ENCODE peak calls at places on chromosomes 2 and 18, in nine cellular contexts. D, P, Q, Z, F, L, B, W and G are unnamed samples.

GRCh38 chr2:80073134-80073561 is 231.4 kb downstream of the LRRTM1 start:
- DNase-seq in L (peak; percentile 68), B (no peak), D (peak; percentile 57), Q (no peak), W (peak; percentile 83), P (peak; percentile 91), Z (peak; percentile 64), F (no peak), G (peak; percentile 46)

GRCh38 chr2:144523606-144524131 is 3.8 kb upstream of the ZEB2 start:
- DNase-seq in P (peak; percentile 74), F (no peak), Q (no peak), D (no peak), W (peak; percentile 51), B (no peak), L (peak; percentile 74), Z (no peak), G (no peak)

GRCh38 chr2:240920783-240921231 is 14.7 kb downstream of the CROCC2 start:
- DNase-seq in B (no peak), W (no peak), P (no peak), F (peak; percentile 45), Q (peak; percentile 14), D (no peak), Z (no peak), L (no peak), G (peak; percentile 1)

GRCh38 chr2:141728886-141729285 is 401.9 kb downstream of the LRP1B start:
- DNase-seq in Q (no peak), W (no peak), B (no peak), D (no peak), F (no peak), P (no peak), Z (no peak), L (no peak), G (no peak)

GRCh38 chr2:29420999-29421856 is 306.0 kb downstream of the CLIP4 start:
- DNase-seq in P (no peak), D (no peak), B (no peak), Q (no peak), W (no peak), F (no peak), Z (no peak), L (peak; percentile 81), G (peak; percentile 14)

GRCh38 chr2:96267159-96267971 is 1.3 kb downstream of the CIAO1 start:
- DNase-seq in Z (no peak), W (peak; percentile 62), Q (no peak), L (peak; percentile 55), P (peak; percentile 72), F (peak; percentile 84), B (no peak), D (peak; percentile 32), G (peak; percentile 49)

GRCh38 chr2:196640031-196640548 is 575 bp downstream of the CCDC150 start:
- DNase-seq in L (no peak), P (peak; percentile 50), F (no peak), W (no peak), B (no peak), D (no peak), Q (no peak), Z (no peak), G (no peak)

GRCh38 chr2:159030674-159031380 is 62.4 kb downstream of the TANC1 start:
- DNase-seq in Q (peak; percentile 23), D (peak; percentile 51), B (no peak), P (peak; percentile 56), L (peak; percentile 76), W (peak; percentile 44), Z (peak; percentile 94), F (no peak), G (peak; percentile 33)

GRCh38 chr2:85428343-85428881 is 9.9 kb downstream of the SH2D6 start:
- DNase-seq in W (no peak), B (no peak), D (no peak), F (no peak), Z (no peak), Q (no peak), L (no peak), P (no peak), G (no peak)

GRCh38 chr18:79570266-79571201 is 109.1 kb upstream of the CTDP1 start:
- DNase-seq in B (no peak), P (no peak), D (no peak), Z (peak; percentile 33), Q (no peak), W (no peak), F (peak; percentile 55), L (peak; percentile 60), G (no peak)

GRCh38 chr18:75070625-75071483 is 138.1 kb downstream of the PTGR3 start:
- DNase-seq in B (peak; percentile 33), L (peak; percentile 79), P (no peak), Q (no peak), F (peak; percentile 68), D (peak; percentile 77), W (no peak), Z (peak; percentile 57), G (no peak)

GRCh38 chr18:44839239-44839666 is 158.6 kb downstream of the SETBP1 start:
- DNase-seq in L (peak; percentile 68), P (peak; percentile 37), B (no peak), W (peak; percentile 42), Z (peak; percentile 56), F (peak; percentile 87), D (no peak), Q (peak; percentile 72), G (no peak)

GRCh38 chr2:216074794-216075193 is 6.8 kb downstream of the PECR start:
- DNase-seq in B (no peak), W (no peak), Z (no peak), D (no peak), F (no peak), P (no peak), L (no peak), Q (no peak), G (no peak)

GRCh38 chr2:17257194-17257909 is 260.9 kb downstream of the RAD51AP2 start:
- DNase-seq in W (no peak), F (no peak), P (no peak), D (no peak), B (no peak), L (peak; percentile 17), Z (peak; percentile 7), Q (no peak), G (no peak)

GRCh38 chr2:57107353-57107752 is 923.6 kb downstream of the CCDC85A start:
- DNase-seq in D (no peak), L (no peak), W (no peak), P (no peak), Z (no peak), B (no peak), F (no peak), Q (no peak), G (no peak)

GRCh38 chr2:157312866-157313486 is 12.6 kb downstream of the ERMN start:
- DNase-seq in P (no peak), F (no peak), B (no peak), Z (no peak), Q (no peak), W (no peak), L (no peak), D (no peak), G (no peak)

GRCh38 chr2:1884933-1885580 is 140.7 kb upstream of the PXDN start:
- DNase-seq in W (no peak), P (no peak), Z (peak; percentile 3), B (no peak), L (peak; percentile 99), D (no peak), F (no peak), Q (no peak), G (no peak)

GRCh38 chr2:1889099-1889650 is 144.9 kb upstream of the PXDN start:
- DNase-seq in Q (no peak), P (no peak), L (no peak), W (no peak), Z (no peak), B (no peak), D (no peak), F (no peak), G (no peak)

GRCh38 chr2:1886405-1886992 is 142.2 kb upstream of the PXDN start:
- DNase-seq in F (no peak), W (peak; percentile 88), P (peak; percentile 91), B (no peak), Q (peak; percentile 30), D (peak; percentile 61), Z (peak; percentile 69), L (peak; percentile 93), G (peak; percentile 86)

GRCh38 chr2:1887106-1887505 is 142.8 kb upstream of the PXDN start:
- DNase-seq in L (no peak), P (no peak), Z (no peak), F (no peak), D (no peak), B (no peak), Q (no peak), W (no peak), G (no peak)

GRCh38 chr2:1887915-1888314 is 143.6 kb upstream of the PXDN start:
- DNase-seq in P (peak; percentile 73), Q (no peak), F (no peak), D (peak; percentile 11), L (peak; percentile 68), Z (peak; percentile 3), B (no peak), W (peak; percentile 29), G (no peak)
- TF ChIP-seq CTCF in P (peak; percentile 55), Q (no peak), F (no peak), D (peak; percentile 70), L (peak; percentile 69), Z (peak; percentile 32), B (peak; percentile 45), W (peak; percentile 50), G (peak; percentile 40)

GRCh38 chr2:122519366-122519765 is 763.9 kb downstream of the TSN start:
- DNase-seq in D (no peak), F (no peak), P (peak; percentile 71), Q (no peak), W (peak; percentile 10), L (no peak), B (no peak), Z (no peak), G (no peak)
- TF ChIP-seq CTCF in D (peak; percentile 36), F (no peak), P (peak; percentile 71), Q (no peak), W (peak; percentile 39), L (no peak), B (no peak), Z (peak; percentile 23), G (peak; percentile 10)

GRCh38 chr2:69070987-69071386 is 58.0 kb downstream of the ANTXR1 start:
- DNase-seq in D (no peak), Z (no peak), L (no peak), F (no peak), B (no peak), W (no peak), P (no peak), Q (no peak), G (no peak)
- TF ChIP-seq CTCF in D (no peak), Z (no peak), L (no peak), F (no peak), B (no peak), W (no peak), P (no peak), Q (no peak), G (no peak)

DNA sequence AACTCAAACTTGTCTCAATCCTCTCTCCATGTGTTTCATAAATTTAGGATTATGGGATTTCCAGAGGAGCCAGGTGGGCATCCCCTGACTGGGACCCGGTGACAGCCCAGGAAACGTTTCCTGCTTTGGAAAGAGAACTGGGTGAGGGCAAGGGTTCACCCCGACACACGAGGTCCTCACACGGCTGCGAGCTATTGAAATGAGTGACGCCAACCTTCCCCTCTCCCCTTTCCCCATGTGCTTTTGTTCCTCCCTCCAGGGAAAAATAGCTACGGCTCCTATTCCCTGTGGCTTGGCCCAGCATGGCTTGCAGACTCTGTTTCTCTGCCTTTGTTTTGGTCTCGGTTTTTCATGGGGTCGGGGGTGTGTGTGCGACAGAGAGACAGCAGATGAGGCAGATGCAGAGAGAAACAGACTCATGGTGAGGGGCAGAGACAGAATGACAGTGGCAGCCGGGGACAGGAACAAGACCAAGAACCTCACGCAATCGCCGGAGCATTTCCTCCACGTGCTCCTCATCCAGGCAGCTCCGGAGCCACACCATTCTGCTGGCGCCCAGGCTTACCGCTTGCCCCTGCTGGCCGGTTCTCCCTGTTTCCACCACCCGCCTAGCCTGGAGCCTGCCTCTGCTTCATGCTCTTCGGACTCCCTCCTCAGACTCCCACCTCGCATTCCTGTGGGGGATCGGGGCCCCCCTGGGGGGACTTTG is 238.5 kb downstream of the DYSF start:
- DNase-seq in Q (peak; percentile 72), F (peak; percentile 72), Z (no peak), P (peak; percentile 52), L (peak; percentile 21), B (no peak), D (no peak), W (peak; percentile 41), G (no peak)
- TF ChIP-seq CTCF in Q (peak; percentile 29), F (no peak), Z (no peak), P (no peak), L (no peak), B (no peak), D (no peak), W (peak; percentile 4), G (no peak)